ENCODE peak calls at places on chromosomes 1 and 21, in eight cellular contexts. E is Calu3; C is esophagus squamous epithelium; P is omental fat pad; D is thoracic aorta; V is AG09309; M is activated CD8-positive, alpha-beta T cell treated with anti-CD3 and anti-CD28 coated beads for 36 hours; K is AG10803. Y is an unnamed sample.

GRCh38 chr21:38740131-38740530 is 65.6 kb upstream of the ETS2 start:
- DNase-seq in C (no peak), E (no peak), V (no peak), P (no peak), K (no peak), M (no peak), D (no peak), Y (no peak)

GRCh38 chr1:164796916-164797315 is 237.9 kb downstream of the PBX1 start:
- DNase-seq in M (no peak), K (no peak), P (no peak), D (no peak), E (no peak), V (no peak), C (no peak), Y (no peak)

GRCh38 chr1:243924188-243924587 is 74.1 kb upstream of the AKT3 start:
- DNase-seq in M (no peak), P (no peak), D (no peak), E (peak), C (no peak), K (peak), V (peak), Y (no peak)

GRCh38 chr1:207863893-207864535 is 46.9 kb downstream of the CD34 start:
- DNase-seq in K (no peak), P (no peak), V (no peak), E (no peak), C (no peak), D (no peak), M (peak), Y (peak)

GRCh38 chr1:85611390-85611789 is 30.8 kb downstream of the CCN1 start:
- DNase-seq in K (peak), E (no peak), C (no peak), P (no peak), M (no peak), V (peak), D (no peak), Y (no peak)

GRCh38 chr1:22387888-22388564 is 63.6 kb upstream of the ZBTB40 start:
- DNase-seq in E (no peak), K (peak), P (no peak), D (no peak), V (peak), M (no peak), C (no peak), Y (no peak)

GRCh38 chr1:51484591-51484990 is 34.5 kb downstream of the EPS15 start:
- DNase-seq in C (no peak), D (no peak), K (peak), P (no peak), V (peak), M (no peak), E (peak), Y (no peak)

GRCh38 chr21:15250384-15250783 is 185.6 kb upstream of the NRIP1 start:
- DNase-seq in V (no peak), K (no peak), P (no peak), E (no peak), D (no peak), C (no peak), M (no peak), Y (no peak)

GRCh38 chr1:231855395-231855794 is 228.8 kb downstream of the DISC1 start:
- DNase-seq in M (no peak), D (no peak), V (no peak), C (no peak), K (no peak), P (no peak), E (no peak), Y (no peak)

GRCh38 chr1:38783659-38784229 is 75.8 kb downstream of the RRAGC start:
- DNase-seq in E (no peak), M (no peak), D (no peak), V (no peak), K (no peak), C (no peak), P (no peak), Y (no peak)

GRCh38 chr1:71049951-71050598 is 2.5 kb upstream of the PTGER3 start:
- DNase-seq in D (no peak), E (peak), K (peak), P (no peak), C (no peak), M (no peak), V (no peak), Y (peak)

GRCh38 chr1:236534164-236534651 is 10.4 kb downstream of the LGALS8 start:
- DNase-seq in K (peak), P (no peak), C (no peak), E (no peak), V (peak), M (peak), D (no peak), Y (no peak)

GRCh38 chr1:115782571-115783281 is 14.2 kb upstream of the CASQ2 start:
- DNase-seq in V (peak), E (peak), P (no peak), K (peak), D (no peak), M (no peak), C (no peak), Y (no peak)

DNA sequence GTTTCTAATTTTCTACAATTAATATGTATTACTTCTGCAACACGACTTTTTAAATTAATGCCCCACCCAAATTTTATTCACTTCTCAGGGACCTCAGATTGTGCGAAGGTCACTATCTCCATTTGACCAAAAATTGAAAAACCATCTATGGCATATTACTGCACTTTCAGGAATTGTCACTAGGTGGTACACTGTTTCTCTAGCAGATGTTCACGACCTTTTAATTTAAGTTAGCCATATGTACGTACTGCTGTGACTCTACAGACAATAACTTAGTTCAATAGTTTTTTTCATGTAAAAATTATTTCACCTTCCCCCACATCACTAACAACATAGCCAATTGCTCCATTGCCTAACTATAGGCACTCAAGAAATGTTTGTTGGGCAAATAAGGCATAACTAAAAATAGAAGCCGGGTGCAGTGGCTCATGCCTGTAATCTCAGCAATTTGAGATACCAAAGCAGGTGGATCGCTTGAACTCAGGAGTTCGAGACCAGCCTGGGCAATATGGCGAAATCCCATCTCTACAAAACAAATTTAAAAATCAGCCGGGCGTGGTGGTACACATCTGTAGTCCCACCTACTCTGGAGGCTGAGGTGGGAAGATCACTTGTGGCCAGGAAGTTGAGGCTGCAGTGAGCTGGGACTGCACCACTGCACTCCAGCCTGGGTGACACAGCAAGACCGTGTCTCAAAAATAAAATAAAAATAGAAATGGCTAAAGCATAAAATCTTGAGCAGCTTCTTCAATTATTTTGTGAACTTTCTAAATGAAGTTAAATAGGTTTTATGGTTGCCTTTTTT is 75.7 kb upstream of the PKN2 start:
- DNase-seq in E (peak), D (no peak), P (no peak), M (peak), K (peak), V (no peak), C (no peak), Y (peak)
- TF ChIP-seq CTCF in E (peak), D (no peak), P (no peak), M (peak), K (peak), V (peak), C (peak), Y (peak)

DNA sequence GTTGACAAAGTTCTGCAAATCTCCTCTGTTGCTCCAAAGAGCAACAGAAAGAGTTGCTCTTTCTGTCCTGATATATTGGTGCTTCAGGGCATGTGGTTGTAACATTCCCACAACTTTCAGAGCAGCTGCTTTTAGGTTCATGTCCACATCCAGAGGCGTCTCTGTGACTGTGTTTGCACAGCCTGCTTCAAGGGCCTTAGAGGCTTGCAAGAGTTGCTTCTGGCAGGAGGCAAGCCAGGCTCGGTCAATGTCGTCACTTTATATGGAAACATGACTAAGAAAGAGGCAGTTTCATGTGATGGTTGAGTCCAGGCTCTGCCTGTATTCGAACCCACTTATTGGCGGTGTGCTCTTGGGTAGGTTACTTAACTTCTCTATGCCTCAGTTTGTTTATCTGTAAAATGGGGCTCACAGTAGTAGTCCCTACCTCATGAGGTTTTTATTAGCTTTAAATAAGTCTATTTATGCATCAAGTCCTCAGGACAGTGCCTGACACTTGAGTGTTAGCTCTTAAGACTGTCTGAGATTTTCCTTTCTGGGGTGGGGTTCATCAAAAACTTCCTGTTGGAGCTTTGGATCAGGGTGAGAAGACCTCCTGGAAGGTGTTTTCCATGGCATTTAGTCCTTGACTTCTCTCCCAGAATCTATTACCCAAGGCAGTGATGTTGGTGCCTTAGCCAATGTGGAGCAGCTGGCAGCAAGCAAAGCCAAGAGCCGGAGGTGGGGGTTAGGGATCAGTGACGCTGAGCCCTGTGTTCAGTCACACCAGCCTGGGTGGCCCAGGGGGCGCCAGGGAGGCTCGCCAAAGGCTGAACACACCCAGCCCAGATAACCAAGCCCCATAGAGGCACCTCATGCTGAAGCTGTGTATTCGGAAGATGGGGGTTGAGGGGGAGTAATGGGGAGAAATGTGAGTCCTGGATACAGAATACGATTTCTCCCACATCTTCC is 18.9 kb downstream of the LHX4 start:
- DNase-seq in E (peak), M (peak), V (no peak), P (no peak), D (no peak), K (no peak), C (no peak), Y (no peak)
- TF ChIP-seq CTCF in E (no peak), M (no peak), V (no peak), P (no peak), D (no peak), K (no peak), C (no peak), Y (no peak)

DNA sequence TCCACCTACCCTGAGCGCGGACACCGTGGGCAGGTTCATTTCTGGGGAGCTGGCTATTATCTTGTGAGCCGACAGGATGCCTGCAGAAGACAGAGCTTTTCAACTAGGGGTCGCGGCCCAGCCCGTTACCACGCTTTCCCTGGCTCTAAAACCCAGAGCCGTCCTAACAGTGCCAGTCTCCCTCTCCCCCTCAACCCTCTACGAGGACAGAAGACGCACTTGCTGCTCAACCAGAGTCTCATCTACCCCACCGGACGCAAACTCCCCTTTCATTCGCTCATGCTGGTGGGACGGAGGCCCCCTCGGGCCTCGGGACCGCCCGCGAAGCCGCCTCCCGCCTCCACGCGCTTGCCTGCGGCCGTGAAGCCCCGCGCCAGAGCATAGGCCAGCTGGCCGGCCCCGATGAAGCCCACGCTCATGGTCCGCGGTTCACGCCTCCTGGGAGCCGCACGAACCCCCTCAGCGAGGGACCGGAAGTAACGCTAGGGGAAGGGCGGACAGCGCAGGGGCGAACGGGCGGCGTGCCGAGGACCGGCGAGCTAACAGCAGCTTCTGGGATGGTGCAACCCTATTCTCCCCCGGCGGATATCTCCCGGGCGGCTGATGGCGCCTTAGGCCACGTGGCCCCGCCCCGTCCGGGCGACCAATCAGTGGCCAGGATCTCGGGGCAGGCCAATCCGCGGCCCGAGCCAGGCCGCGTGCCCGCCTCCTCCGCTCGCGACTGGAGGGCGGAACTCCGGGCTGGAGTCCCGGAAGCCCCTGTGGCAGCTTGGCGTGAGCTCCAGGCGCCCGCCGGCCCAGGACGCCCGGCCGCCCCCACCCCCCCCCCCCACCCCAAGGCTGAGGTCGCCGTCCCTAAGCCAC is at the start of gene PYCR2:
- DNase-seq in V (peak), D (peak), P (peak), M (peak), E (peak), C (peak), K (peak), Y (peak)
- TF ChIP-seq CTCF in V (no peak), D (no peak), P (no peak), M (no peak), E (no peak), C (no peak), K (no peak), Y (no peak)

GRCh38 chr1:31714442-31715096 is 10.8 kb upstream of the COL16A1 start:
- DNase-seq in E (no peak), D (peak), M (peak), P (peak), V (no peak), C (no peak), K (peak), Y (no peak)
- TF ChIP-seq CTCF in E (no peak), D (no peak), M (peak), P (no peak), V (peak), C (peak), K (peak), Y (peak)

GRCh38 chr1:1437033-1437903 is 1.8 kb downstream of the VWA1 start:
- DNase-seq in E (no peak), V (no peak), D (no peak), M (no peak), P (no peak), K (no peak), C (no peak), Y (peak)

GRCh38 chr1:1439550-1440261 is 4.2 kb downstream of the VWA1 start:
- DNase-seq in V (no peak), C (no peak), M (no peak), E (no peak), D (no peak), P (no peak), K (no peak), Y (no peak)

GRCh38 chr1:1436634-1437032 is 1.1 kb downstream of the VWA1 start:
- DNase-seq in C (no peak), V (no peak), E (no peak), M (no peak), K (no peak), P (no peak), D (no peak), Y (peak)

GRCh38 chr1:1438531-1439381 is 3.3 kb downstream of the VWA1 start:
- DNase-seq in K (no peak), M (no peak), P (no peak), E (no peak), D (no peak), V (no peak), C (no peak), Y (peak)

GRCh38 chr1:1437904-1438376 is 2.5 kb downstream of the VWA1 start:
- DNase-seq in K (no peak), C (no peak), E (peak), D (no peak), V (no peak), M (no peak), P (no peak), Y (peak)
- TF ChIP-seq CTCF in K (no peak), C (no peak), E (no peak), D (no peak), V (no peak), M (no peak), P (no peak), Y (peak)